ENCODE peak calls at places on chromosomes 6 and 20, in ten cellular contexts. K, S, E, G, U, D, M, R, O and X are unnamed samples.

GRCh38 chr6:99295276-99295675 is 54.2 kb downstream of the FAXC start:
- DNase-seq in K (no peak), S (no peak), E (no peak), G (no peak), U (no peak), D (no peak), M (no peak), R (no peak), O (no peak), X (no peak)

GRCh38 chr20:32623667-32624157 is 38.6 kb upstream of the NOL4L start:
- DNase-seq in K (no peak), S (no peak), E (no peak), G (no peak), U (no peak), D (no peak), M (no peak), R (no peak), O (no peak), X (no peak)

GRCh38 chr6:161922631-161923119 is 648.8 kb upstream of the AGPAT4 start:
- DNase-seq in K (no peak), S (peak; percentile 79), E (peak; percentile 50), G (peak; percentile 68), U (peak; percentile 16), D (peak; percentile 34), M (peak; percentile 88), R (peak; percentile 64), O (peak; percentile 65), X (peak; percentile 25)

GRCh38 chr6:12245763-12246720 is 44.1 kb upstream of the EDN1 start:
- DNase-seq in K (no peak), S (no peak), E (no peak), G (no peak), U (no peak), D (no peak), M (peak; percentile 27), R (no peak), O (peak; percentile 39), X (no peak)

GRCh38 chr6:118665011-118665410 is 13.6 kb upstream of the CEP85L start:
- DNase-seq in K (no peak), S (no peak), E (no peak), G (no peak), U (no peak), D (no peak), M (no peak), R (no peak), O (no peak), X (no peak)

GRCh38 chr6:76120302-76120701 is 47.8 kb upstream of the IMPG1 start:
- DNase-seq in K (no peak), S (no peak), E (no peak), G (no peak), U (no peak), D (no peak), M (no peak), R (no peak), O (no peak), X (no peak)

GRCh38 chr20:53394433-53394832 is 199.2 kb downstream of the ZNF217 start:
- DNase-seq in K (no peak), S (no peak), E (no peak), G (no peak), U (no peak), D (no peak), M (no peak), R (no peak), O (no peak), X (no peak)

GRCh38 chr6:138035070-138035469 is 72.1 kb downstream of the PERP start:
- DNase-seq in K (no peak), S (no peak), E (no peak), G (no peak), U (no peak), D (no peak), M (no peak), R (no peak), O (no peak), X (no peak)

GRCh38 chr6:43013843-43014433 is at the start of the genes KLHDC3 and MEA1:
- DNase-seq in K (peak; percentile 98), S (peak; percentile 100), E (peak; percentile 100), G (peak; percentile 100), U (peak; percentile 100), D (peak; percentile 97), M (peak; percentile 99), R (peak; percentile 99), O (peak; percentile 100), X (peak; percentile 100)

GRCh38 chr20:49561256-49561655 is 6.7 kb downstream of the PTGIS start:
- DNase-seq in K (no peak), S (no peak), E (no peak), G (no peak), U (no peak), D (no peak), M (no peak), R (no peak), O (no peak), X (no peak)

GRCh38 chr20:22411568-22412450 is 172.6 kb downstream of the FOXA2 start:
- DNase-seq in K (no peak), S (no peak), E (no peak), G (peak; percentile 38), U (no peak), D (no peak), M (peak; percentile 99), R (no peak), O (no peak), X (no peak)

GRCh38 chr6:96980142-96980541 is 55.6 kb downstream of the KLHL32 start:
- DNase-seq in K (no peak), S (no peak), E (no peak), G (no peak), U (no peak), D (no peak), M (no peak), R (no peak), O (no peak), X (no peak)

GRCh38 chr6:3625980-3626533 is 125.5 kb downstream of the PXDC1 start:
- DNase-seq in K (no peak), S (no peak), E (no peak), G (no peak), U (no peak), D (no peak), M (no peak), R (no peak), O (no peak), X (no peak)

GRCh38 chr20:45515147-45515913 is at the start of gene SPINT3:
- DNase-seq in K (no peak), S (no peak), E (no peak), G (no peak), U (no peak), D (no peak), M (no peak), R (no peak), O (no peak), X (no peak)

GRCh38 chr6:128069180-128069579 is 168.3 kb upstream of the THEMIS start:
- DNase-seq in K (no peak), S (no peak), E (no peak), G (no peak), U (peak; percentile 27), D (no peak), M (no peak), R (no peak), O (peak; percentile 87), X (no peak)

DNA sequence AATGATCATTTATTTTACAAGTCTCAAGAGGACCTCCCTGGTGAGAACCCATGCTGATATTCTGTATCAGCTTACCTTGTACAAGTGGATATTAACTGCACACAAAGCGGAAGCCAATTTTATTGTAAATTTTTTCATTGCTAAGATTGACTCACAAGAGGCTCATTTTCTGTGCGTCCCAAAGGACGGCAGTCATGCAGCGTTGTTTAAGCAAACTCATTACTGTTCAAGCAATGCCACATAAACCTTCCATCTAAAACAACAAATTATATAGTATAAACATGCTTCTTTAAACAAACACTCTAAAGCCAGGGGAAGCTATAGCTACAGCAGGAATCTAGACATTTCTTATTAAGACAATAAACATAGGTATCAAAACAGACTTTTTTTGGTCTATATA is 575.3 kb downstream of the FRK start:
- DNase-seq in K (no peak), S (no peak), E (no peak), G (no peak), U (no peak), D (no peak), M (no peak), R (no peak), O (peak; percentile 1), X (peak; percentile 36)
- TF ChIP-seq CTCF in K (no peak), S (no peak), E (no peak), G (no peak), U (no peak), D (no peak), M (no peak), R (no peak), O (no peak), X (no peak)

GRCh38 chr6:169417101-169417500 is 163.5 kb upstream of the THBS2 start:
- DNase-seq in K (no peak), S (no peak), E (no peak), G (no peak), U (no peak), D (no peak), M (no peak), R (no peak), O (no peak), X (no peak)
- H3K9me3 ChIP-seq in K (no peaks in the 10 kb centered on the region), S (no peaks in the 10 kb centered on the region), E (no peaks in the 10 kb centered on the region), G (no peaks in the 10 kb centered on the region), U (peaks cover 3% of the 10 kb centered on the region), D (peaks cover 15% of the 10 kb centered on the region), M (peaks cover 13% of the 10 kb centered on the region), R (peaks cover 15% of the 10 kb centered on the region), O (peaks cover 6% of the 10 kb centered on the region), X (peaks cover 19% of the 10 kb centered on the region)

DNA sequence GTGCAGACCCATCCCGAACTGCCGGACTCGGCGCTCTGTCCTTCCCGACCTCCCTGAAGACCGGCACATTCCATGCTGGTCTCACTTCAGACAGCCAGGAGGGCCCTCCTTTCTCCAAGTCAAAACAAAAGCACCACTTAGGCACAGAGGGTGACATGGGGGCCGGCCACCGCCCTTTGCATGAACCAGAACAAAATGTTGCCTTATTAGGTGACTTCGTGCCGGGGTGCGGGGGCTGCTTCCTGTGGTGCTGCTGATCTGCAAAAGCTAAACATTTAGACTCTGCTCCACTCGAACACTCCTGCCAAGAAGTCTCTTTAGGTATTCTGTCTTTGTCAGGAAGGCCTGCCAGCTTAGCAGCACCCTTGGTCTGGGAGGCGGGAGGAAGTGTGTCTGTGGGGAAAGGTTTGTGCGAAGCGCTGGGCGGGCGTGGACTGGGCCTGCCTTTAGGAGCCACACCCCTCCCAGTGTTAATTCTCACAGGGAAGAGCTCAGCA is 133.8 kb downstream of the SMOC2 start:
- DNase-seq in K (peak; percentile 46), S (peak; percentile 38), E (no peak), G (peak; percentile 37), U (no peak), D (peak; percentile 32), M (no peak), R (no peak), O (no peak), X (peak; percentile 59)
- TF ChIP-seq CTCF in K (no peak), S (no peak), E (no peak), G (no peak), U (no peak), D (no peak), M (no peak), R (no peak), O (no peak), X (no peak)

GRCh38 chr6:168099201-168100010 is 20.4 kb upstream of the FRMD1 start:
- DNase-seq in K (no peak), S (no peak), E (no peak), G (no peak), U (no peak), D (no peak), M (no peak), R (no peak), O (no peak), X (no peak)
- H3K9me3 ChIP-seq in K (no peaks in the 10 kb centered on the region), S (no peaks in the 10 kb centered on the region), E (no peaks in the 10 kb centered on the region), G (no peaks in the 10 kb centered on the region), U (peaks cover 29% of the 10 kb centered on the region), D (no peaks in the 10 kb centered on the region), M (no peaks in the 10 kb centered on the region), R (no peaks in the 10 kb centered on the region), O (no peaks in the 10 kb centered on the region), X (no peaks in the 10 kb centered on the region)